ENCODE peak calls at places on chromosomes 12 and 14, in seven cellular contexts. D, Y, K, J, S, H and X are unnamed samples.
A peak's percentile ranks its signal among the peaks of the same experiment; 100 is the strongest.

GRCh38 chr12:131137836-131138637 is 184.3 kb downstream of the ADGRD1 start:
- DNase-seq in J (no peak), S (no peak), H (no peak), D (no peak), K (no peak), Y (no peak), X (no peak)

GRCh38 chr12:25135531-25136154 is 59.3 kb downstream of the DNAI7 start:
- DNase-seq in K (no peak), Y (no peak), D (peak; percentile 20), J (peak; percentile 40), S (no peak), H (no peak), X (no peak)

GRCh38 chr12:4355843-4356327 is 23.6 kb downstream of the FGF23 start:
- DNase-seq in D (peak; percentile 63), Y (peak; percentile 53), K (peak; percentile 45), S (no peak), H (no peak), J (peak; percentile 79), X (no peak)

GRCh38 chr12:11059784-11060183 is 2.3 kb downstream of the TAS2R46 start:
- DNase-seq in H (no peak), Y (no peak), K (no peak), S (no peak), D (no peak), J (no peak), X (no peak)

GRCh38 chr12:1130164-1130563 is 139.1 kb downstream of the ERC1 start:
- DNase-seq in D (no peak), S (no peak), K (no peak), Y (no peak), J (no peak), H (no peak), X (no peak)

GRCh38 chr12:12542964-12543363 is 19.7 kb downstream of the DUSP16 start:
- DNase-seq in S (no peak), K (no peak), H (no peak), D (no peak), J (no peak), Y (no peak), X (no peak)

GRCh38 chr12:27972721-27973120 is at the start of gene PTHLH:
- DNase-seq in J (no peak), K (no peak), S (no peak), D (no peak), H (no peak), Y (no peak), X (no peak)

GRCh38 chr14:99729991-99730875 is 46.1 kb downstream of the CYP46A1 start:
- DNase-seq in H (no peak), Y (peak; percentile 74), K (peak; percentile 72), J (peak; percentile 79), S (no peak), D (peak; percentile 63), X (no peak)

GRCh38 chr12:122023339-122024131 is 1.9 kb downstream of the BCL7A start:
- DNase-seq in K (peak; percentile 20), J (peak; percentile 37), Y (no peak), H (no peak), D (no peak), S (peak; percentile 68), X (no peak)

GRCh38 chr14:22530101-22530500 is 58.9 kb downstream of the DAD1 start:
- DNase-seq in J (no peak), Y (no peak), S (no peak), K (no peak), D (no peak), H (no peak), X (no peak)

GRCh38 chr12:107133462-107133861 is 40.1 kb upstream of the CRY1 start:
- DNase-seq in H (no peak), Y (no peak), K (no peak), J (no peak), S (no peak), D (no peak), X (no peak)

GRCh38 chr12:12267801-12268200 is 957 bp upstream of the LRP6 start:
- DNase-seq in S (no peak), K (no peak), J (no peak), D (peak; percentile 8), H (no peak), Y (no peak), X (no peak)

GRCh38 chr14:32560213-32560857 is 231.2 kb downstream of the AKAP6 start:
- DNase-seq in K (no peak), D (peak; percentile 55), S (peak; percentile 73), Y (no peak), J (peak; percentile 40), H (no peak), X (no peak)

GRCh38 chr14:51093371-51094281 is 1.3 kb downstream of the TRIM9 start:
- DNase-seq in D (peak; percentile 53), J (peak; percentile 69), H (no peak), K (peak; percentile 54), Y (no peak), S (no peak), X (no peak)

GRCh38 chr12:94571556-94571955 is 78.8 kb downstream of the TMCC3 start:
- DNase-seq in K (no peak), Y (no peak), H (no peak), J (no peak), D (no peak), S (peak; percentile 17), X (no peak)

GRCh38 chr12:96986883-96987523 is 79.9 kb downstream of the NEDD1 start:
- DNase-seq in H (no peak), S (no peak), J (peak; percentile 23), Y (no peak), K (no peak), D (peak; percentile 20), X (no peak)

GRCh38 chr14:75982724-75983358 is 1.0 kb upstream of the TGFB3 start:
- DNase-seq in S (peak; percentile 68), K (no peak), D (no peak), J (no peak), Y (peak; percentile 25), H (no peak), X (no peak)

GRCh38 chr14:47606601-47607000 is 68.8 kb downstream of the MDGA2 start:
- DNase-seq in D (no peak), Y (no peak), K (no peak), J (no peak), S (no peak), H (no peak), X (no peak)

GRCh38 chr14:106831322-106831720 is 1304.9 kb downstream of the TMEM121 start:
- DNase-seq in K (peak; percentile 66), J (peak; percentile 82), Y (peak; percentile 60), H (no peak), S (no peak), D (peak; percentile 60), X (no peak)

GRCh38 chr12:26017484-26018211 is 59.2 kb downstream of the RASSF8 start:
- DNase-seq in Y (no peak), J (no peak), H (no peak), K (peak; percentile 6), D (peak; percentile 21), S (no peak), X (no peak)

GRCh38 chr12:50765325-50765911 is 1.5 kb downstream of the ATF1 start:
- DNase-seq in Y (no peak), J (peak; percentile 64), D (peak; percentile 70), S (peak; percentile 44), H (no peak), K (peak; percentile 39), X (peak; percentile 34)

GRCh38 chr14:79544671-79545070 is 666.6 kb downstream of the DIO2 start:
- DNase-seq in J (no peak), H (no peak), D (no peak), S (peak; percentile 2), Y (no peak), K (no peak), X (no peak)

GRCh38 chr14:95774265-95775160 is 60.6 kb upstream of the TCL1A start:
- DNase-seq in S (peak; percentile 15), J (peak; percentile 55), D (peak; percentile 63), H (no peak), K (peak; percentile 53), Y (peak; percentile 39), X (no peak)

GRCh38 chr12:6097384-6097783 is 27.1 kb downstream of the VWF start:
- DNase-seq in Y (no peak), H (no peak), D (no peak), K (no peak), S (no peak), J (no peak), X (no peak)

GRCh38 chr12:30308010-30308717 is 387.5 kb downstream of the IPO8 start:
- DNase-seq in Y (no peak), S (no peak), H (no peak), D (no peak), K (no peak), J (no peak), X (no peak)

GRCh38 chr12:11897923-11898322 is 172.8 kb upstream of the BCL2L14 start:
- DNase-seq in Y (no peak), K (no peak), D (no peak), H (no peak), S (no peak), J (no peak), X (no peak)

GRCh38 chr14:61188936-61189808 is 92.0 kb downstream of the TMEM30B start:
- DNase-seq in Y (peak; percentile 14), K (peak; percentile 5), H (no peak), D (no peak), J (peak; percentile 69), S (peak; percentile 79), X (no peak)

GRCh38 chr12:509494-509893 is 49.8 kb downstream of the B4GALNT3 start:
- DNase-seq in H (no peak), S (no peak), Y (no peak), D (no peak), K (no peak), J (no peak), X (no peak)